ENCODE peak calls at places on chromosomes 12 and 14, in four cellular contexts. G is mesenchymal stem cell; A is endodermal cell; U is CD8-positive, alpha-beta T cell. I is an unnamed sample.

GRCh38 chr12:9365296-9365695 is 157.1 kb upstream of the PZP start:
- DNase-seq in G (peak), U (no peak), A (no peak), I (peak)

GRCh38 chr12:131454418-131455217 is 256.3 kb upstream of the SFSWAP start:
- DNase-seq in U (no peak), A (peak), G (no peak), I (no peak)

GRCh38 chr12:132713123-132713522 is 2.5 kb downstream of the PGAM5 start:
- DNase-seq in A (no peak), G (no peak), U (no peak), I (no peak)

GRCh38 chr14:24430143-24430681 is 458 bp downstream of the KHNYN start:
- DNase-seq in A (peak), G (peak), U (peak), I (peak)

GRCh38 chr14:85315891-85316290 is 214.1 kb upstream of the FLRT2 start:
- DNase-seq in U (no peak), A (no peak), G (no peak), I (no peak)

GRCh38 chr14:81366259-81366658 is 33.9 kb downstream of the STON2 start:
- DNase-seq in A (peak), G (no peak), U (no peak), I (peak)

GRCh38 chr12:86697916-86698315 is 441.7 kb upstream of the MGAT4C start:
- DNase-seq in U (no peak), A (no peak), G (no peak), I (no peak)

GRCh38 chr14:68690106-68690960 is 102.5 kb downstream of the ZFP36L1 start:
- DNase-seq in U (no peak), G (no peak), A (no peak), I (no peak)

GRCh38 chr14:84961637-84962036 is 568.3 kb upstream of the FLRT2 start:
- DNase-seq in G (peak), A (no peak), U (no peak), I (no peak)

GRCh38 chr14:69046468-69046867 is 67.4 kb upstream of the ACTN1 start:
- DNase-seq in A (no peak), U (no peak), G (no peak), I (peak)

GRCh38 chr14:77407158-77407557 is 16.2 kb downstream of the NOXRED1 start:
- DNase-seq in U (no peak), G (no peak), A (no peak), I (no peak)

GRCh38 chr12:51591020-51591901 is at the start of gene SCN8A:
- DNase-seq in A (peak), G (peak), U (peak), I (peak)

GRCh38 chr14:35687335-35687939 is 121.7 kb downstream of the RALGAPA1 start:
- DNase-seq in U (peak), A (peak), G (peak), I (peak)

GRCh38 chr14:102772781-102773570 is 4.3 kb upstream of the TRAF3 start:
- DNase-seq in U (no peak), A (peak), G (peak), I (no peak)

GRCh38 chr14:96086032-96086431 is 46.9 kb downstream of the C14orf132 start:
- DNase-seq in A (no peak), G (peak), U (no peak), I (peak)

GRCh38 chr14:21999400-21999799 is 325.8 kb upstream of the OR4E1 start:
- DNase-seq in U (no peak), A (no peak), G (no peak), I (no peak)

GRCh38 chr12:98440165-98440581 is 75.2 kb upstream of the TMPO start:
- DNase-seq in U (no peak), G (peak), A (no peak), I (peak)

GRCh38 chr14:50334211-50334610 is 22.1 kb downstream of the DMAC2L start:
- DNase-seq in G (no peak), U (no peak), A (no peak), I (no peak)

GRCh38 chr12:5276327-5276880 is 155.5 kb upstream of the NTF3 start:
- DNase-seq in G (no peak), A (peak), U (no peak), I (no peak)

GRCh38 chr12:69613351-69613750 is 2.6 kb upstream of the LRRC10 start:
- DNase-seq in G (no peak), A (no peak), U (no peak), I (no peak)

GRCh38 chr14:29654910-29655590 is 272.6 kb downstream of the PRKD1 start:
- DNase-seq in U (no peak), A (no peak), G (peak), I (peak)

GRCh38 chr12:90407841-90408240 is 547.1 kb downstream of the CCER1 start:
- DNase-seq in U (no peak), G (no peak), A (no peak), I (no peak)

GRCh38 chr12:8504351-8504750 is 9.0 kb upstream of the CLEC4D start:
- DNase-seq in A (no peak), G (no peak), U (no peak), I (no peak)

GRCh38 chr14:99872786-99873440 is 79.7 kb downstream of the EML1 start:
- DNase-seq in G (no peak), A (no peak), U (no peak), I (peak)
- H3K4me3 ChIP-seq in G (no peak), A (no peak), U (no peak), I (no peak)

GRCh38 chr14:70976591-70976990 is 69.3 kb downstream of the PCNX1 start:
- DNase-seq in A (no peak), G (no peak), U (no peak), I (no peak)
- H3K4me3 ChIP-seq in A (no peak), G (no peak), U (no peak), I (no peak)

GRCh38 chr14:91253795-91254323 is 9.4 kb upstream of the GPR68 start:
- DNase-seq in U (no peak), A (peak), G (no peak), I (no peak)
- H3K4me3 ChIP-seq in U (peak), A (peak), G (peak), I (peak)

GRCh38 chr14:73758392-73759182 is 44.4 kb upstream of the PNMA1 start:
- DNase-seq in G (peak), U (peak), A (peak), I (peak)

GRCh38 chr14:73757876-73758391 is 43.8 kb upstream of the PNMA1 start:
- DNase-seq in G (no peak), U (no peak), A (no peak), I (no peak)

GRCh38 chr14:73755434-73756014 is 41.3 kb upstream of the PNMA1 start:
- DNase-seq in U (no peak), G (peak), A (peak), I (no peak)

GRCh38 chr14:73759183-73759713 is 45.1 kb upstream of the PNMA1 start:
- DNase-seq in U (no peak), A (peak), G (peak), I (peak)

GRCh38 chr14:73757381-73757780 is 43.2 kb upstream of the PNMA1 start:
- DNase-seq in U (no peak), G (no peak), A (no peak), I (no peak)
- H3K4me3 ChIP-seq in U (no peak), G (no peak), A (no peak), I (peak)

DNA sequence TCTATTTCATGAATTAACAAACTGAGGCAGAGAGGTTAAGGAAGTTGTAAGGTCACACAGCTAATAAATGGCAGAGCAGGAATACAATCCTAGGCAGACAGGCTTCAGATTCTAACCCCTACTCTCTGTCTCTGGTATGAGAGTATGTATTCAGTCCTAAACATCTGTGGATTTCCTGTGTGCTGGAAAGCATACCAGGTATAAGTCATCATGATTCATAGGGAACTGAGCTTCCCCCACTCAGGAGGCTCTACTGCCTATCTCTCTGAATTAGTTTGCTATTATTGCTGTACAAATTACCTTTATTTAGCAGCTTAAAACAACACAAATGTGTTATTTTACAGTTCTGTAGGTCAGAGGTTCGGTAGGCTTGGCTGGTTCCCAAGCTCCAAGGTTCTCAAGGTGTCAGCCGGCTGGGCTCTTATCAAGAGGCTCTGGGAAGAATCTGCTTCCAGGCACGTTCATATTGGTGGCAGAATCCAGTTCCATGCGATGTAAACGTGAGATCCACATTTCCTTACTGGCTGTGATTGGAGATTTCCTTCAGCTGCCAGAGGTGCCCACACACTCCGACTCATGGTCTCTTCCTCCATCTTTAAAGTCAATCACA is 509.2 kb downstream of the GALC start:
- DNase-seq in U (no peak), G (peak), A (no peak), I (peak)
- H3K4me3 ChIP-seq in U (no peak), G (no peak), A (no peak), I (no peak)

GRCh38 chr14:99119554-99119953 is 152.4 kb downstream of the BCL11B start:
- DNase-seq in U (no peak), G (no peak), A (peak), I (no peak)

GRCh38 chr14:99117671-99118045 is 154.3 kb downstream of the BCL11B start:
- DNase-seq in A (peak), G (no peak), U (no peak), I (no peak)

GRCh38 chr14:99118946-99119345 is 153.1 kb downstream of the BCL11B start:
- DNase-seq in U (no peak), A (peak), G (no peak), I (no peak)

GRCh38 chr14:99116741-99117295 is 155.2 kb downstream of the BCL11B start:
- DNase-seq in A (peak), G (no peak), U (no peak), I (no peak)

GRCh38 chr14:99118046-99118721 is 153.8 kb downstream of the BCL11B start:
- DNase-seq in G (no peak), A (peak), U (no peak), I (no peak)
- H3K4me3 ChIP-seq in G (no peak), A (no peak), U (peak), I (no peak)

GRCh38 chr14:103880986-103881926 is 33.9 kb upstream of the PPP1R13B start:
- DNase-seq in A (no peak), U (no peak), G (no peak), I (no peak)
- H3K4me3 ChIP-seq in A (no peak), U (no peak), G (no peak), I (no peak)

GRCh38 chr12:57740656-57741412 is 2.3 kb upstream of the AGAP2 start:
- DNase-seq in G (no peak), A (no peak), U (peak), I (no peak)
- H3K4me3 ChIP-seq in G (no peak), A (no peak), U (peak), I (no peak)

DNA sequence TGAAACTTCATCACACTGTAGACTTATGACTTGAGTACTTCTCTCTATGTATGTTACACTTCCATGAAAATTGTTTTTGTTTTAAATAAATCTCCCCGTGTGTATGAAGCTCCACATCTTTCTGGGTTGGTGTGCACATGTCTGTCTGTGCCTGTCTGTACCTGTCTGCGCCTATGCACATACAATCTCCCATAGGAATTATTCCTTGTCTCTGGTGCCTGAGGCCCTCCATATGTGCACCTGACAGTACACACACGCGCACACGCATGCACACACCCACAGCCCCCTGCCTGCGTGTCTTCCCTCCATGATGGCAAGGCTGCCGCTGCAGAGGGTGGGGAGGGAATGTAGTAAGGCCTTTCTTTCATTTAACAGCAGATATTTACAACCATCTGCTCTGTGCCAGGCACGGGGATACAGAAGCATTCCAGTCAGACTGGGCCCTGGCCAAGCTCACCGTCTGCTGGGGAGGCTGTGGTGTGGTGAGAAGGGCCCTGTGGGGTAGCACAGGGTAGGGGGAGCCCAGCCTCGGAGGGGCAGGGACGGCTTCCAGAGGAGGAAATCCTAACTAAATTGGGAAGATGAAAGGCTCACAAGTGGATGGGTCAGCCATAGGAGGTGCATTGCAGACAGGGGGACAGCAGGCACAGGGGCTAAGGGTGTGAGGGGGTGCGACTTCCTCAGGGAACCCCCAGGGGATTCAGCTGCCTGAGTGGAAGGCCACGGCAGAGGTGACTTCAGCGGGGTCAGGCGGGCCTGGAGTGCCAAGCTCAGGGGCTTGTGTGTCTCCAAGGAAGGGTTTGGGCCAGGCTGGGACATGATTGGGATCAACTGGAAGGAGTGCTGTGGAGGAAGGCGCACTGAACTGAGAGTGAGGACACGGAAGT is 26.1 kb downstream of the KRT8 start:
- DNase-seq in G (no peak), A (no peak), U (no peak), I (no peak)
- H3K4me3 ChIP-seq in G (no peak), A (no peak), U (no peak), I (no peak)